ENCODE peak calls at places on chromosomes 13 and 19, in five cellular contexts. One of them, this sample, is unnamed.

GRCh38 chr19:10677796-10678195 is 23.4 kb upstream of the QTRT1 start:
- DNase-seq in activated naive CD8-positive, alpha-beta T cell treated with anti-CD3 and anti-CD28 coated beads for 36 hours: no peak
- DNase-seq in NCI-H345: no peak
- DNase-seq in cardiac fibroblast: no peak
- DNase-seq in left cardiac atrium: no peak
- DNase-seq in this sample: no peak

GRCh38 chr19:17391371-17392151 is 2.4 kb downstream of the CCDC194 start:
- DNase-seq in activated naive CD8-positive, alpha-beta T cell treated with anti-CD3 and anti-CD28 coated beads for 36 hours: no peak
- DNase-seq in NCI-H345: no peak
- DNase-seq in cardiac fibroblast: no peak
- DNase-seq in left cardiac atrium: no peak
- DNase-seq in this sample: no peak

GRCh38 chr19:56538761-56539263 is at the start of gene ZFP28:
- DNase-seq in activated naive CD8-positive, alpha-beta T cell treated with anti-CD3 and anti-CD28 coated beads for 36 hours: no peak
- DNase-seq in NCI-H345: peak
- DNase-seq in cardiac fibroblast: no peak
- DNase-seq in left cardiac atrium: peak
- DNase-seq in this sample: no peak

GRCh38 chr13:94710881-94711560 is 1.3 kb downstream of the SOX21 start:
- DNase-seq in activated naive CD8-positive, alpha-beta T cell treated with anti-CD3 and anti-CD28 coated beads for 36 hours: no peak
- DNase-seq in NCI-H345: peak
- DNase-seq in cardiac fibroblast: peak
- DNase-seq in left cardiac atrium: no peak
- DNase-seq in this sample: no peak

GRCh38 chr19:41887711-41888382 is 4.9 kb downstream of the ARHGEF1 start:
- DNase-seq in activated naive CD8-positive, alpha-beta T cell treated with anti-CD3 and anti-CD28 coated beads for 36 hours: peak
- DNase-seq in NCI-H345: no peak
- DNase-seq in cardiac fibroblast: no peak
- DNase-seq in left cardiac atrium: no peak
- DNase-seq in this sample: peak

GRCh38 chr19:10871711-10872550 is 578 bp downstream of the CARM1 start:
- DNase-seq in activated naive CD8-positive, alpha-beta T cell treated with anti-CD3 and anti-CD28 coated beads for 36 hours: peak
- DNase-seq in NCI-H345: peak
- DNase-seq in cardiac fibroblast: peak
- DNase-seq in left cardiac atrium: peak
- DNase-seq in this sample: peak

GRCh38 chr13:29937836-29938235 is 87.4 kb upstream of the UBL3 start:
- DNase-seq in activated naive CD8-positive, alpha-beta T cell treated with anti-CD3 and anti-CD28 coated beads for 36 hours: peak
- DNase-seq in NCI-H345: peak
- DNase-seq in cardiac fibroblast: no peak
- DNase-seq in left cardiac atrium: no peak
- DNase-seq in this sample: no peak

GRCh38 chr13:60931858-60932546 is 483.6 kb downstream of the PCDH20 start:
- DNase-seq in activated naive CD8-positive, alpha-beta T cell treated with anti-CD3 and anti-CD28 coated beads for 36 hours: no peak
- DNase-seq in NCI-H345: no peak
- DNase-seq in cardiac fibroblast: no peak
- DNase-seq in left cardiac atrium: no peak
- DNase-seq in this sample: no peak

GRCh38 chr13:27339299-27339698 is 68.7 kb downstream of the RASL11A start:
- DNase-seq in activated naive CD8-positive, alpha-beta T cell treated with anti-CD3 and anti-CD28 coated beads for 36 hours: peak
- DNase-seq in NCI-H345: no peak
- DNase-seq in cardiac fibroblast: peak
- DNase-seq in left cardiac atrium: peak
- DNase-seq in this sample: no peak

GRCh38 chr19:574658-575526 is 2.5 kb downstream of the BSG start:
- DNase-seq in activated naive CD8-positive, alpha-beta T cell treated with anti-CD3 and anti-CD28 coated beads for 36 hours: no peak
- DNase-seq in NCI-H345: no peak
- DNase-seq in cardiac fibroblast: peak
- DNase-seq in left cardiac atrium: no peak
- DNase-seq in this sample: peak

GRCh38 chr19:5800361-5801270 is 4.3 kb upstream of the NRTN start:
- DNase-seq in activated naive CD8-positive, alpha-beta T cell treated with anti-CD3 and anti-CD28 coated beads for 36 hours: no peak
- DNase-seq in NCI-H345: no peak
- DNase-seq in cardiac fibroblast: no peak
- DNase-seq in left cardiac atrium: no peak
- DNase-seq in this sample: no peak

GRCh38 chr13:72853000-72853399 is 71.1 kb downstream of the PIBF1 start:
- DNase-seq in activated naive CD8-positive, alpha-beta T cell treated with anti-CD3 and anti-CD28 coated beads for 36 hours: no peak
- DNase-seq in NCI-H345: no peak
- DNase-seq in cardiac fibroblast: peak
- DNase-seq in left cardiac atrium: no peak
- DNase-seq in this sample: no peak

GRCh38 chr19:55345101-55345817 is 5.6 kb downstream of the KMT5C start:
- DNase-seq in activated naive CD8-positive, alpha-beta T cell treated with anti-CD3 and anti-CD28 coated beads for 36 hours: no peak
- DNase-seq in NCI-H345: no peak
- DNase-seq in cardiac fibroblast: no peak
- DNase-seq in left cardiac atrium: no peak
- DNase-seq in this sample: no peak

GRCh38 chr13:45063261-45063870 is 56.9 kb upstream of the GTF2F2 start:
- DNase-seq in activated naive CD8-positive, alpha-beta T cell treated with anti-CD3 and anti-CD28 coated beads for 36 hours: no peak
- DNase-seq in NCI-H345: no peak
- DNase-seq in cardiac fibroblast: peak
- DNase-seq in left cardiac atrium: no peak
- DNase-seq in this sample: no peak

GRCh38 chr19:46303702-46304397 is 7.0 kb downstream of the HIF3A start:
- DNase-seq in activated naive CD8-positive, alpha-beta T cell treated with anti-CD3 and anti-CD28 coated beads for 36 hours: peak
- DNase-seq in NCI-H345: no peak
- DNase-seq in cardiac fibroblast: peak
- DNase-seq in left cardiac atrium: peak
- DNase-seq in this sample: no peak

GRCh38 chr19:8261881-8262280 is 46.3 kb downstream of the CD320 start:
- DNase-seq in activated naive CD8-positive, alpha-beta T cell treated with anti-CD3 and anti-CD28 coated beads for 36 hours: no peak
- DNase-seq in NCI-H345: no peak
- DNase-seq in cardiac fibroblast: no peak
- DNase-seq in left cardiac atrium: no peak
- DNase-seq in this sample: no peak

GRCh38 chr19:15294591-15294990 is 37.7 kb downstream of the BRD4 start:
- DNase-seq in activated naive CD8-positive, alpha-beta T cell treated with anti-CD3 and anti-CD28 coated beads for 36 hours: no peak
- DNase-seq in NCI-H345: no peak
- DNase-seq in cardiac fibroblast: peak
- DNase-seq in left cardiac atrium: peak
- DNase-seq in this sample: no peak

GRCh38 chr13:111007209-111007608 is 92.3 kb upstream of the ANKRD10 start:
- DNase-seq in activated naive CD8-positive, alpha-beta T cell treated with anti-CD3 and anti-CD28 coated beads for 36 hours: no peak
- DNase-seq in NCI-H345: no peak
- DNase-seq in cardiac fibroblast: no peak
- DNase-seq in left cardiac atrium: no peak
- DNase-seq in this sample: no peak

GRCh38 chr13:101576452-101576851 is 124.0 kb downstream of the ITGBL1 start:
- DNase-seq in activated naive CD8-positive, alpha-beta T cell treated with anti-CD3 and anti-CD28 coated beads for 36 hours: no peak
- DNase-seq in NCI-H345: no peak
- DNase-seq in cardiac fibroblast: peak
- DNase-seq in left cardiac atrium: no peak
- DNase-seq in this sample: no peak

GRCh38 chr19:10603084-10603872 is 16.2 kb upstream of the AP1M2 start:
- DNase-seq in activated naive CD8-positive, alpha-beta T cell treated with anti-CD3 and anti-CD28 coated beads for 36 hours: peak
- DNase-seq in NCI-H345: no peak
- DNase-seq in cardiac fibroblast: peak
- DNase-seq in left cardiac atrium: peak
- DNase-seq in this sample: peak

GRCh38 chr13:103772576-103772975 is 706.4 kb upstream of the SLC10A2 start:
- DNase-seq in activated naive CD8-positive, alpha-beta T cell treated with anti-CD3 and anti-CD28 coated beads for 36 hours: no peak
- DNase-seq in NCI-H345: no peak
- DNase-seq in cardiac fibroblast: no peak
- DNase-seq in left cardiac atrium: no peak
- DNase-seq in this sample: no peak

GRCh38 chr13:97223711-97224461 is 1.8 kb downstream of the MBNL2 start:
- DNase-seq in activated naive CD8-positive, alpha-beta T cell treated with anti-CD3 and anti-CD28 coated beads for 36 hours: no peak
- DNase-seq in NCI-H345: peak
- DNase-seq in cardiac fibroblast: peak
- DNase-seq in left cardiac atrium: no peak
- DNase-seq in this sample: peak

GRCh38 chr13:90272356-90272755 is 1075.1 kb upstream of the MIR17HG start:
- DNase-seq in activated naive CD8-positive, alpha-beta T cell treated with anti-CD3 and anti-CD28 coated beads for 36 hours: no peak
- DNase-seq in NCI-H345: no peak
- DNase-seq in cardiac fibroblast: peak
- DNase-seq in left cardiac atrium: no peak
- DNase-seq in this sample: no peak

GRCh38 chr13:113761136-113761535 is 2.1 kb downstream of the TMEM255B start:
- DNase-seq in activated naive CD8-positive, alpha-beta T cell treated with anti-CD3 and anti-CD28 coated beads for 36 hours: no peak
- DNase-seq in NCI-H345: no peak
- DNase-seq in cardiac fibroblast: no peak
- DNase-seq in left cardiac atrium: no peak
- DNase-seq in this sample: no peak

GRCh38 chr19:46821512-46822359 is 28.9 kb downstream of the AP2S1 start:
- DNase-seq in activated naive CD8-positive, alpha-beta T cell treated with anti-CD3 and anti-CD28 coated beads for 36 hours: peak
- DNase-seq in NCI-H345: no peak
- DNase-seq in cardiac fibroblast: no peak
- DNase-seq in left cardiac atrium: no peak
- DNase-seq in this sample: peak

GRCh38 chr19:35470128-35470527 is 20.1 kb downstream of the KRTDAP start:
- DNase-seq in activated naive CD8-positive, alpha-beta T cell treated with anti-CD3 and anti-CD28 coated beads for 36 hours: no peak
- DNase-seq in NCI-H345: no peak
- DNase-seq in cardiac fibroblast: no peak
- DNase-seq in left cardiac atrium: no peak
- DNase-seq in this sample: no peak

GRCh38 chr13:34748078-34748477 is 194.0 kb upstream of the NBEA start:
- DNase-seq in activated naive CD8-positive, alpha-beta T cell treated with anti-CD3 and anti-CD28 coated beads for 36 hours: no peak
- DNase-seq in NCI-H345: peak
- DNase-seq in cardiac fibroblast: peak
- DNase-seq in left cardiac atrium: peak
- DNase-seq in this sample: no peak

GRCh38 chr13:99303863-99304521 is 3.2 kb downstream of the GPR183 start:
- DNase-seq in activated naive CD8-positive, alpha-beta T cell treated with anti-CD3 and anti-CD28 coated beads for 36 hours: peak
- DNase-seq in NCI-H345: no peak
- DNase-seq in cardiac fibroblast: no peak
- DNase-seq in left cardiac atrium: peak
- DNase-seq in this sample: no peak

GRCh38 chr19:1848399-1849131 is at the start of gene REXO1:
- DNase-seq in activated naive CD8-positive, alpha-beta T cell treated with anti-CD3 and anti-CD28 coated beads for 36 hours: peak
- DNase-seq in NCI-H345: peak
- DNase-seq in cardiac fibroblast: peak
- DNase-seq in left cardiac atrium: peak
- DNase-seq in this sample: peak

GRCh38 chr19:44741841-44742352 is 6.6 kb upstream of the BCL3 start:
- DNase-seq in activated naive CD8-positive, alpha-beta T cell treated with anti-CD3 and anti-CD28 coated beads for 36 hours: no peak
- DNase-seq in NCI-H345: peak
- DNase-seq in cardiac fibroblast: peak
- DNase-seq in left cardiac atrium: peak
- DNase-seq in this sample: no peak

GRCh38 chr19:20359933-20360720 is 193.1 kb downstream of the ZNF486 start:
- DNase-seq in activated naive CD8-positive, alpha-beta T cell treated with anti-CD3 and anti-CD28 coated beads for 36 hours: no peak
- DNase-seq in NCI-H345: no peak
- DNase-seq in cardiac fibroblast: no peak
- DNase-seq in left cardiac atrium: no peak
- DNase-seq in this sample: no peak

GRCh38 chr19:1097810-1098176 is 2.6 kb upstream of the POLR2E start:
- DNase-seq in activated naive CD8-positive, alpha-beta T cell treated with anti-CD3 and anti-CD28 coated beads for 36 hours: no peak
- DNase-seq in NCI-H345: no peak
- DNase-seq in cardiac fibroblast: no peak
- DNase-seq in left cardiac atrium: no peak
- DNase-seq in this sample: no peak

GRCh38 chr13:57612568-57612967 is 19.0 kb upstream of the PCDH17 start:
- DNase-seq in activated naive CD8-positive, alpha-beta T cell treated with anti-CD3 and anti-CD28 coated beads for 36 hours: no peak
- DNase-seq in NCI-H345: no peak
- DNase-seq in cardiac fibroblast: no peak
- DNase-seq in left cardiac atrium: no peak
- DNase-seq in this sample: no peak

GRCh38 chr19:40735003-40735771 is 15.1 kb downstream of the ACTMAP start:
- DNase-seq in activated naive CD8-positive, alpha-beta T cell treated with anti-CD3 and anti-CD28 coated beads for 36 hours: no peak
- DNase-seq in NCI-H345: no peak
- DNase-seq in cardiac fibroblast: no peak
- DNase-seq in left cardiac atrium: no peak
- DNase-seq in this sample: no peak